ENCODE peak calls at places on chromosomes 1 and 21, in seven cellular contexts. One of them, this sample, is unnamed.

GRCh38 chr1:245622332-245623014 is 467.7 kb downstream of the KIF26B start:
- DNase-seq in stimulated activated CD8-positive, alpha-beta memory T cell treated with anti-CD3 and anti-CD28 coated beads, Interleukin-4, amount 100 ng/mL, for 1 hour: no peak
- DNase-seq in HEK293T: no peak
- DNase-seq in naive thymus-derived CD8-positive, alpha-beta T cell: no peak
- DNase-seq in cardiac muscle cell: no peak
- DNase-seq in NCI-H2081: no peak
- DNase-seq in activated T-cell treated with anti-CD3 and anti-CD28 coated beads, Interleukin-2, amount 50 U/mL, for 4 hours: no peak
- DNase-seq in this sample: no peak

GRCh38 chr1:216223521-216223920 is 199.7 kb downstream of the USH2A start:
- DNase-seq in NCI-H2081: no peak
- DNase-seq in stimulated activated CD8-positive, alpha-beta memory T cell treated with anti-CD3 and anti-CD28 coated beads, Interleukin-4, amount 100 ng/mL, for 1 hour: no peak
- DNase-seq in naive thymus-derived CD8-positive, alpha-beta T cell: no peak
- DNase-seq in HEK293T: no peak
- DNase-seq in cardiac muscle cell: peak
- DNase-seq in activated T-cell treated with anti-CD3 and anti-CD28 coated beads, Interleukin-2, amount 50 U/mL, for 4 hours: no peak
- DNase-seq in this sample: no peak

GRCh38 chr21:43648171-43648570 is 11.1 kb downstream of the HSF2BP start:
- DNase-seq in cardiac muscle cell: no peak
- DNase-seq in activated T-cell treated with anti-CD3 and anti-CD28 coated beads, Interleukin-2, amount 50 U/mL, for 4 hours: no peak
- DNase-seq in HEK293T: no peak
- DNase-seq in NCI-H2081: no peak
- DNase-seq in naive thymus-derived CD8-positive, alpha-beta T cell: no peak
- DNase-seq in stimulated activated CD8-positive, alpha-beta memory T cell treated with anti-CD3 and anti-CD28 coated beads, Interleukin-4, amount 100 ng/mL, for 1 hour: no peak
- DNase-seq in this sample: no peak

GRCh38 chr1:25024631-25025350 is 94.7 kb upstream of the RUNX3 start:
- DNase-seq in stimulated activated CD8-positive, alpha-beta memory T cell treated with anti-CD3 and anti-CD28 coated beads, Interleukin-4, amount 100 ng/mL, for 1 hour: no peak
- DNase-seq in naive thymus-derived CD8-positive, alpha-beta T cell: no peak
- DNase-seq in HEK293T: no peak
- DNase-seq in NCI-H2081: no peak
- DNase-seq in cardiac muscle cell: no peak
- DNase-seq in activated T-cell treated with anti-CD3 and anti-CD28 coated beads, Interleukin-2, amount 50 U/mL, for 4 hours: no peak
- DNase-seq in this sample: no peak

GRCh38 chr1:23403735-23404486 is 20.6 kb downstream of the TCEA3 start:
- DNase-seq in cardiac muscle cell: peak
- DNase-seq in HEK293T: peak
- DNase-seq in activated T-cell treated with anti-CD3 and anti-CD28 coated beads, Interleukin-2, amount 50 U/mL, for 4 hours: peak
- DNase-seq in naive thymus-derived CD8-positive, alpha-beta T cell: peak
- DNase-seq in stimulated activated CD8-positive, alpha-beta memory T cell treated with anti-CD3 and anti-CD28 coated beads, Interleukin-4, amount 100 ng/mL, for 1 hour: peak
- DNase-seq in NCI-H2081: peak
- DNase-seq in this sample: peak

GRCh38 chr1:79460773-79461436 is 454.4 kb upstream of the ADGRL4 start:
- DNase-seq in NCI-H2081: no peak
- DNase-seq in HEK293T: no peak
- DNase-seq in cardiac muscle cell: no peak
- DNase-seq in stimulated activated CD8-positive, alpha-beta memory T cell treated with anti-CD3 and anti-CD28 coated beads, Interleukin-4, amount 100 ng/mL, for 1 hour: no peak
- DNase-seq in naive thymus-derived CD8-positive, alpha-beta T cell: no peak
- DNase-seq in activated T-cell treated with anti-CD3 and anti-CD28 coated beads, Interleukin-2, amount 50 U/mL, for 4 hours: no peak
- DNase-seq in this sample: peak

GRCh38 chr1:2085080-2085479 is 34.9 kb downstream of the PRKCZ start:
- DNase-seq in stimulated activated CD8-positive, alpha-beta memory T cell treated with anti-CD3 and anti-CD28 coated beads, Interleukin-4, amount 100 ng/mL, for 1 hour: no peak
- DNase-seq in naive thymus-derived CD8-positive, alpha-beta T cell: no peak
- DNase-seq in cardiac muscle cell: no peak
- DNase-seq in NCI-H2081: no peak
- DNase-seq in HEK293T: no peak
- DNase-seq in activated T-cell treated with anti-CD3 and anti-CD28 coated beads, Interleukin-2, amount 50 U/mL, for 4 hours: no peak
- DNase-seq in this sample: no peak

GRCh38 chr1:76336951-76337371 is 262.4 kb downstream of the ST6GALNAC3 start:
- DNase-seq in HEK293T: peak
- DNase-seq in cardiac muscle cell: peak
- DNase-seq in stimulated activated CD8-positive, alpha-beta memory T cell treated with anti-CD3 and anti-CD28 coated beads, Interleukin-4, amount 100 ng/mL, for 1 hour: no peak
- DNase-seq in NCI-H2081: peak
- DNase-seq in naive thymus-derived CD8-positive, alpha-beta T cell: no peak
- DNase-seq in activated T-cell treated with anti-CD3 and anti-CD28 coated beads, Interleukin-2, amount 50 U/mL, for 4 hours: no peak
- DNase-seq in this sample: peak

GRCh38 chr1:78095618-78096416 is 50.1 kb downstream of the GIPC2 start:
- DNase-seq in HEK293T: no peak
- DNase-seq in NCI-H2081: no peak
- DNase-seq in activated T-cell treated with anti-CD3 and anti-CD28 coated beads, Interleukin-2, amount 50 U/mL, for 4 hours: no peak
- DNase-seq in naive thymus-derived CD8-positive, alpha-beta T cell: no peak
- DNase-seq in stimulated activated CD8-positive, alpha-beta memory T cell treated with anti-CD3 and anti-CD28 coated beads, Interleukin-4, amount 100 ng/mL, for 1 hour: no peak
- DNase-seq in cardiac muscle cell: no peak
- DNase-seq in this sample: no peak

GRCh38 chr21:46172863-46173528 is 11.3 kb downstream of the SPATC1L start:
- DNase-seq in NCI-H2081: no peak
- DNase-seq in cardiac muscle cell: no peak
- DNase-seq in stimulated activated CD8-positive, alpha-beta memory T cell treated with anti-CD3 and anti-CD28 coated beads, Interleukin-4, amount 100 ng/mL, for 1 hour: no peak
- DNase-seq in activated T-cell treated with anti-CD3 and anti-CD28 coated beads, Interleukin-2, amount 50 U/mL, for 4 hours: no peak
- DNase-seq in HEK293T: no peak
- DNase-seq in naive thymus-derived CD8-positive, alpha-beta T cell: no peak
- DNase-seq in this sample: no peak

GRCh38 chr1:51548986-51549619 is 30.0 kb upstream of the EPS15 start:
- DNase-seq in HEK293T: no peak
- DNase-seq in naive thymus-derived CD8-positive, alpha-beta T cell: no peak
- DNase-seq in NCI-H2081: no peak
- DNase-seq in stimulated activated CD8-positive, alpha-beta memory T cell treated with anti-CD3 and anti-CD28 coated beads, Interleukin-4, amount 100 ng/mL, for 1 hour: no peak
- DNase-seq in cardiac muscle cell: no peak
- DNase-seq in activated T-cell treated with anti-CD3 and anti-CD28 coated beads, Interleukin-2, amount 50 U/mL, for 4 hours: no peak
- DNase-seq in this sample: peak

GRCh38 chr21:22728091-22728490 is 1729.9 kb downstream of the NCAM2 start:
- DNase-seq in HEK293T: no peak
- DNase-seq in cardiac muscle cell: no peak
- DNase-seq in stimulated activated CD8-positive, alpha-beta memory T cell treated with anti-CD3 and anti-CD28 coated beads, Interleukin-4, amount 100 ng/mL, for 1 hour: no peak
- DNase-seq in naive thymus-derived CD8-positive, alpha-beta T cell: no peak
- DNase-seq in activated T-cell treated with anti-CD3 and anti-CD28 coated beads, Interleukin-2, amount 50 U/mL, for 4 hours: no peak
- DNase-seq in NCI-H2081: no peak
- DNase-seq in this sample: peak

GRCh38 chr21:42308914-42309752 is 6.1 kb downstream of the TFF3 start:
- DNase-seq in stimulated activated CD8-positive, alpha-beta memory T cell treated with anti-CD3 and anti-CD28 coated beads, Interleukin-4, amount 100 ng/mL, for 1 hour: no peak
- DNase-seq in NCI-H2081: no peak
- DNase-seq in HEK293T: no peak
- DNase-seq in naive thymus-derived CD8-positive, alpha-beta T cell: no peak
- DNase-seq in activated T-cell treated with anti-CD3 and anti-CD28 coated beads, Interleukin-2, amount 50 U/mL, for 4 hours: no peak
- DNase-seq in cardiac muscle cell: no peak
- DNase-seq in this sample: no peak

GRCh38 chr1:79323240-79324025 is 316.9 kb upstream of the ADGRL4 start:
- DNase-seq in naive thymus-derived CD8-positive, alpha-beta T cell: no peak
- DNase-seq in activated T-cell treated with anti-CD3 and anti-CD28 coated beads, Interleukin-2, amount 50 U/mL, for 4 hours: no peak
- DNase-seq in NCI-H2081: no peak
- DNase-seq in stimulated activated CD8-positive, alpha-beta memory T cell treated with anti-CD3 and anti-CD28 coated beads, Interleukin-4, amount 100 ng/mL, for 1 hour: no peak
- DNase-seq in cardiac muscle cell: no peak
- DNase-seq in HEK293T: no peak
- DNase-seq in this sample: no peak

GRCh38 chr1:218281285-218281684 is 3.8 kb upstream of the RRP15 start:
- DNase-seq in stimulated activated CD8-positive, alpha-beta memory T cell treated with anti-CD3 and anti-CD28 coated beads, Interleukin-4, amount 100 ng/mL, for 1 hour: no peak
- DNase-seq in HEK293T: no peak
- DNase-seq in NCI-H2081: no peak
- DNase-seq in activated T-cell treated with anti-CD3 and anti-CD28 coated beads, Interleukin-2, amount 50 U/mL, for 4 hours: no peak
- DNase-seq in naive thymus-derived CD8-positive, alpha-beta T cell: no peak
- DNase-seq in cardiac muscle cell: no peak
- DNase-seq in this sample: peak

GRCh38 chr1:228088586-228089498 is 6.3 kb downstream of the ARF1 start:
- DNase-seq in HEK293T: no peak
- DNase-seq in cardiac muscle cell: no peak
- DNase-seq in stimulated activated CD8-positive, alpha-beta memory T cell treated with anti-CD3 and anti-CD28 coated beads, Interleukin-4, amount 100 ng/mL, for 1 hour: no peak
- DNase-seq in NCI-H2081: no peak
- DNase-seq in naive thymus-derived CD8-positive, alpha-beta T cell: no peak
- DNase-seq in activated T-cell treated with anti-CD3 and anti-CD28 coated beads, Interleukin-2, amount 50 U/mL, for 4 hours: no peak
- DNase-seq in this sample: no peak

GRCh38 chr1:166020229-166020628 is 146.6 kb downstream of the FAM78B start:
- DNase-seq in stimulated activated CD8-positive, alpha-beta memory T cell treated with anti-CD3 and anti-CD28 coated beads, Interleukin-4, amount 100 ng/mL, for 1 hour: no peak
- DNase-seq in naive thymus-derived CD8-positive, alpha-beta T cell: no peak
- DNase-seq in NCI-H2081: no peak
- DNase-seq in cardiac muscle cell: no peak
- DNase-seq in HEK293T: no peak
- DNase-seq in activated T-cell treated with anti-CD3 and anti-CD28 coated beads, Interleukin-2, amount 50 U/mL, for 4 hours: no peak
- DNase-seq in this sample: no peak

GRCh38 chr21:17428484-17428869 is 84.4 kb upstream of the CXADR start:
- DNase-seq in naive thymus-derived CD8-positive, alpha-beta T cell: no peak
- DNase-seq in stimulated activated CD8-positive, alpha-beta memory T cell treated with anti-CD3 and anti-CD28 coated beads, Interleukin-4, amount 100 ng/mL, for 1 hour: no peak
- DNase-seq in NCI-H2081: no peak
- DNase-seq in activated T-cell treated with anti-CD3 and anti-CD28 coated beads, Interleukin-2, amount 50 U/mL, for 4 hours: no peak
- DNase-seq in HEK293T: no peak
- DNase-seq in cardiac muscle cell: no peak
- DNase-seq in this sample: peak

GRCh38 chr1:228081578-228082259 is 789 bp upstream of the ARF1 start:
- DNase-seq in activated T-cell treated with anti-CD3 and anti-CD28 coated beads, Interleukin-2, amount 50 U/mL, for 4 hours: no peak
- DNase-seq in NCI-H2081: no peak
- DNase-seq in cardiac muscle cell: peak
- DNase-seq in naive thymus-derived CD8-positive, alpha-beta T cell: no peak
- DNase-seq in stimulated activated CD8-positive, alpha-beta memory T cell treated with anti-CD3 and anti-CD28 coated beads, Interleukin-4, amount 100 ng/mL, for 1 hour: no peak
- DNase-seq in HEK293T: peak
- DNase-seq in this sample: peak

GRCh38 chr1:230382060-230382491 is 44.1 kb downstream of the PGBD5 start:
- DNase-seq in stimulated activated CD8-positive, alpha-beta memory T cell treated with anti-CD3 and anti-CD28 coated beads, Interleukin-4, amount 100 ng/mL, for 1 hour: no peak
- DNase-seq in activated T-cell treated with anti-CD3 and anti-CD28 coated beads, Interleukin-2, amount 50 U/mL, for 4 hours: no peak
- DNase-seq in HEK293T: no peak
- DNase-seq in naive thymus-derived CD8-positive, alpha-beta T cell: no peak
- DNase-seq in NCI-H2081: no peak
- DNase-seq in cardiac muscle cell: peak
- DNase-seq in this sample: no peak

GRCh38 chr1:229027622-229028182 is 243.2 kb upstream of the RAB4A start:
- DNase-seq in HEK293T: no peak
- DNase-seq in cardiac muscle cell: no peak
- DNase-seq in activated T-cell treated with anti-CD3 and anti-CD28 coated beads, Interleukin-2, amount 50 U/mL, for 4 hours: no peak
- DNase-seq in naive thymus-derived CD8-positive, alpha-beta T cell: no peak
- DNase-seq in NCI-H2081: no peak
- DNase-seq in stimulated activated CD8-positive, alpha-beta memory T cell treated with anti-CD3 and anti-CD28 coated beads, Interleukin-4, amount 100 ng/mL, for 1 hour: no peak
- DNase-seq in this sample: peak

GRCh38 chr1:220696863-220697231 is 6.7 kb downstream of the C1orf115 start:
- DNase-seq in activated T-cell treated with anti-CD3 and anti-CD28 coated beads, Interleukin-2, amount 50 U/mL, for 4 hours: no peak
- DNase-seq in NCI-H2081: no peak
- DNase-seq in HEK293T: no peak
- DNase-seq in naive thymus-derived CD8-positive, alpha-beta T cell: no peak
- DNase-seq in stimulated activated CD8-positive, alpha-beta memory T cell treated with anti-CD3 and anti-CD28 coated beads, Interleukin-4, amount 100 ng/mL, for 1 hour: no peak
- DNase-seq in cardiac muscle cell: no peak
- DNase-seq in this sample: no peak

GRCh38 chr1:88433556-88433955 is 250.5 kb upstream of the PKN2 start:
- DNase-seq in cardiac muscle cell: no peak
- DNase-seq in stimulated activated CD8-positive, alpha-beta memory T cell treated with anti-CD3 and anti-CD28 coated beads, Interleukin-4, amount 100 ng/mL, for 1 hour: no peak
- DNase-seq in naive thymus-derived CD8-positive, alpha-beta T cell: no peak
- DNase-seq in HEK293T: no peak
- DNase-seq in activated T-cell treated with anti-CD3 and anti-CD28 coated beads, Interleukin-2, amount 50 U/mL, for 4 hours: no peak
- DNase-seq in NCI-H2081: no peak
- DNase-seq in this sample: no peak